ENCODE peak calls at places on chromosomes 16 and 17, in seven cellular contexts. One of them, this sample, is unnamed.

GRCh38 chr16:82655315-82655714 is 28.5 kb downstream of the CDH13 start:
- DNase-seq in activated T-helper 1 cell treated with anti-CD3 and anti-CD28 coated beads, Interleukin-2, amount 50 U/mL, for 16 hours: peak; percentile 43
- DNase-seq in transverse colon: peak; percentile 45
- DNase-seq in GM12865: peak; percentile 84
- DNase-seq in HuH-7: no peak
- DNase-seq in ovary: no peak
- DNase-seq in fibroblast of mammary gland: peak; percentile 79
- DNase-seq in this sample: no peak

GRCh38 chr16:78895661-78896060 is 704.9 kb downstream of the MAF start:
- DNase-seq in activated T-helper 1 cell treated with anti-CD3 and anti-CD28 coated beads, Interleukin-2, amount 50 U/mL, for 16 hours: no peak
- DNase-seq in transverse colon: no peak
- DNase-seq in GM12865: no peak
- DNase-seq in HuH-7: no peak
- DNase-seq in ovary: no peak
- DNase-seq in fibroblast of mammary gland: no peak
- DNase-seq in this sample: no peak

GRCh38 chr17:57203076-57203475 is 53.2 kb upstream of the MSI2 start:
- DNase-seq in activated T-helper 1 cell treated with anti-CD3 and anti-CD28 coated beads, Interleukin-2, amount 50 U/mL, for 16 hours: no peak
- DNase-seq in transverse colon: no peak
- DNase-seq in GM12865: no peak
- DNase-seq in HuH-7: no peak
- DNase-seq in ovary: no peak
- DNase-seq in fibroblast of mammary gland: no peak
- DNase-seq in this sample: no peak

GRCh38 chr17:79925242-79925957 is 86.2 kb upstream of the CBX4 start:
- DNase-seq in activated T-helper 1 cell treated with anti-CD3 and anti-CD28 coated beads, Interleukin-2, amount 50 U/mL, for 16 hours: no peak
- DNase-seq in transverse colon: peak; percentile 86
- DNase-seq in GM12865: no peak
- DNase-seq in HuH-7: no peak
- DNase-seq in ovary: no peak
- DNase-seq in fibroblast of mammary gland: no peak
- DNase-seq in this sample: no peak

GRCh38 chr17:50721194-50722010 is 2.0 kb downstream of the LUC7L3 start:
- DNase-seq in activated T-helper 1 cell treated with anti-CD3 and anti-CD28 coated beads, Interleukin-2, amount 50 U/mL, for 16 hours: no peak
- DNase-seq in transverse colon: no peak
- DNase-seq in GM12865: no peak
- DNase-seq in HuH-7: no peak
- DNase-seq in ovary: no peak
- DNase-seq in fibroblast of mammary gland: peak; percentile 33
- DNase-seq in this sample: no peak

GRCh38 chr17:27976331-27976730 is 66.1 kb upstream of the NLK start:
- DNase-seq in activated T-helper 1 cell treated with anti-CD3 and anti-CD28 coated beads, Interleukin-2, amount 50 U/mL, for 16 hours: no peak
- DNase-seq in transverse colon: no peak
- DNase-seq in GM12865: peak; percentile 66
- DNase-seq in HuH-7: no peak
- DNase-seq in ovary: no peak
- DNase-seq in fibroblast of mammary gland: no peak
- DNase-seq in this sample: no peak

GRCh38 chr16:78140818-78141466 is 41.5 kb downstream of the WWOX start:
- DNase-seq in activated T-helper 1 cell treated with anti-CD3 and anti-CD28 coated beads, Interleukin-2, amount 50 U/mL, for 16 hours: no peak
- DNase-seq in transverse colon: no peak
- DNase-seq in GM12865: no peak
- DNase-seq in HuH-7: peak; percentile 37
- DNase-seq in ovary: no peak
- DNase-seq in fibroblast of mammary gland: no peak
- DNase-seq in this sample: no peak

GRCh38 chr16:56203052-56203451 is 11.8 kb downstream of the GNAO1 start:
- DNase-seq in activated T-helper 1 cell treated with anti-CD3 and anti-CD28 coated beads, Interleukin-2, amount 50 U/mL, for 16 hours: peak; percentile 37
- DNase-seq in transverse colon: peak; percentile 23
- DNase-seq in GM12865: peak; percentile 56
- DNase-seq in HuH-7: peak; percentile 26
- DNase-seq in ovary: no peak
- DNase-seq in fibroblast of mammary gland: peak; percentile 20
- DNase-seq in this sample: peak; percentile 53

GRCh38 chr16:70470927-70471341 is 16.5 kb downstream of the FCSK start:
- DNase-seq in activated T-helper 1 cell treated with anti-CD3 and anti-CD28 coated beads, Interleukin-2, amount 50 U/mL, for 16 hours: no peak
- DNase-seq in transverse colon: peak; percentile 26
- DNase-seq in GM12865: no peak
- DNase-seq in HuH-7: peak; percentile 92
- DNase-seq in ovary: no peak
- DNase-seq in fibroblast of mammary gland: no peak
- DNase-seq in this sample: no peak

GRCh38 chr17:72342582-72343527 is 222.0 kb downstream of the SOX9 start:
- DNase-seq in activated T-helper 1 cell treated with anti-CD3 and anti-CD28 coated beads, Interleukin-2, amount 50 U/mL, for 16 hours: no peak
- DNase-seq in transverse colon: no peak
- DNase-seq in GM12865: no peak
- DNase-seq in HuH-7: no peak
- DNase-seq in ovary: no peak
- DNase-seq in fibroblast of mammary gland: peak; percentile 43
- DNase-seq in this sample: no peak

GRCh38 chr17:48052956-48053757 is 5.0 kb downstream of the NFE2L1 start:
- DNase-seq in activated T-helper 1 cell treated with anti-CD3 and anti-CD28 coated beads, Interleukin-2, amount 50 U/mL, for 16 hours: no peak
- DNase-seq in transverse colon: peak; percentile 57
- DNase-seq in GM12865: no peak
- DNase-seq in HuH-7: no peak
- DNase-seq in ovary: peak; percentile 72
- DNase-seq in fibroblast of mammary gland: peak; percentile 52
- DNase-seq in this sample: peak; percentile 37

GRCh38 chr17:67378444-67379250 is 1.6 kb downstream of the PITPNC1 start:
- DNase-seq in activated T-helper 1 cell treated with anti-CD3 and anti-CD28 coated beads, Interleukin-2, amount 50 U/mL, for 16 hours: peak; percentile 74
- DNase-seq in transverse colon: peak; percentile 79
- DNase-seq in GM12865: peak; percentile 89
- DNase-seq in HuH-7: peak; percentile 76
- DNase-seq in ovary: peak; percentile 81
- DNase-seq in fibroblast of mammary gland: peak; percentile 84
- DNase-seq in this sample: peak; percentile 79

GRCh38 chr16:79751785-79752184 is 151.2 kb upstream of the MAF start:
- DNase-seq in activated T-helper 1 cell treated with anti-CD3 and anti-CD28 coated beads, Interleukin-2, amount 50 U/mL, for 16 hours: no peak
- DNase-seq in transverse colon: peak; percentile 24
- DNase-seq in GM12865: no peak
- DNase-seq in HuH-7: no peak
- DNase-seq in ovary: peak; percentile 62
- DNase-seq in fibroblast of mammary gland: peak; percentile 65
- DNase-seq in this sample: no peak

GRCh38 chr17:57247261-57247660 is 9.1 kb upstream of the MSI2 start:
- DNase-seq in activated T-helper 1 cell treated with anti-CD3 and anti-CD28 coated beads, Interleukin-2, amount 50 U/mL, for 16 hours: no peak
- DNase-seq in transverse colon: no peak
- DNase-seq in GM12865: no peak
- DNase-seq in HuH-7: no peak
- DNase-seq in ovary: no peak
- DNase-seq in fibroblast of mammary gland: no peak
- DNase-seq in this sample: no peak

GRCh38 chr16:2295056-2295798 is 27.3 kb upstream of the RNPS1 start:
- DNase-seq in activated T-helper 1 cell treated with anti-CD3 and anti-CD28 coated beads, Interleukin-2, amount 50 U/mL, for 16 hours: no peak
- DNase-seq in transverse colon: no peak
- DNase-seq in GM12865: peak; percentile 86
- DNase-seq in HuH-7: no peak
- DNase-seq in ovary: no peak
- DNase-seq in fibroblast of mammary gland: no peak
- DNase-seq in this sample: no peak

GRCh38 chr17:30256756-30257506 is 21.4 kb upstream of the SLC6A4 start:
- DNase-seq in activated T-helper 1 cell treated with anti-CD3 and anti-CD28 coated beads, Interleukin-2, amount 50 U/mL, for 16 hours: no peak
- DNase-seq in transverse colon: no peak
- DNase-seq in GM12865: no peak
- DNase-seq in HuH-7: no peak
- DNase-seq in ovary: no peak
- DNase-seq in fibroblast of mammary gland: peak; percentile 51
- DNase-seq in this sample: no peak

GRCh38 chr16:87527055-87527724 is 34.4 kb upstream of the ZCCHC14 start:
- DNase-seq in activated T-helper 1 cell treated with anti-CD3 and anti-CD28 coated beads, Interleukin-2, amount 50 U/mL, for 16 hours: no peak
- DNase-seq in transverse colon: no peak
- DNase-seq in GM12865: no peak
- DNase-seq in HuH-7: no peak
- DNase-seq in ovary: no peak
- DNase-seq in fibroblast of mammary gland: no peak
- DNase-seq in this sample: no peak

GRCh38 chr16:19138601-19139000 is 24.8 kb downstream of the ITPRIPL2 start:
- DNase-seq in activated T-helper 1 cell treated with anti-CD3 and anti-CD28 coated beads, Interleukin-2, amount 50 U/mL, for 16 hours: no peak
- DNase-seq in transverse colon: peak; percentile 69
- DNase-seq in GM12865: no peak
- DNase-seq in HuH-7: no peak
- DNase-seq in ovary: peak; percentile 52
- DNase-seq in fibroblast of mammary gland: peak; percentile 68
- DNase-seq in this sample: peak; percentile 39

GRCh38 chr17:57599271-57600045 is 145.6 kb downstream of the CCDC182 start:
- DNase-seq in activated T-helper 1 cell treated with anti-CD3 and anti-CD28 coated beads, Interleukin-2, amount 50 U/mL, for 16 hours: no peak
- DNase-seq in transverse colon: no peak
- DNase-seq in GM12865: peak; percentile 20
- DNase-seq in HuH-7: no peak
- DNase-seq in ovary: no peak
- DNase-seq in fibroblast of mammary gland: no peak
- DNase-seq in this sample: no peak

GRCh38 chr17:64064331-64064730 is 43.9 kb upstream of the ICAM2 start:
- DNase-seq in activated T-helper 1 cell treated with anti-CD3 and anti-CD28 coated beads, Interleukin-2, amount 50 U/mL, for 16 hours: no peak
- DNase-seq in transverse colon: peak; percentile 76
- DNase-seq in GM12865: no peak
- DNase-seq in HuH-7: no peak
- DNase-seq in ovary: no peak
- DNase-seq in fibroblast of mammary gland: no peak
- DNase-seq in this sample: no peak

GRCh38 chr16:57614546-57615343 is 13.7 kb upstream of the ADGRG1 start:
- DNase-seq in activated T-helper 1 cell treated with anti-CD3 and anti-CD28 coated beads, Interleukin-2, amount 50 U/mL, for 16 hours: no peak
- DNase-seq in transverse colon: no peak
- DNase-seq in GM12865: peak; percentile 38
- DNase-seq in HuH-7: no peak
- DNase-seq in ovary: no peak
- DNase-seq in fibroblast of mammary gland: no peak
- DNase-seq in this sample: no peak

GRCh38 chr17:66711936-66712335 is 123.0 kb upstream of the CACNG5 start:
- DNase-seq in activated T-helper 1 cell treated with anti-CD3 and anti-CD28 coated beads, Interleukin-2, amount 50 U/mL, for 16 hours: no peak
- DNase-seq in transverse colon: peak; percentile 84
- DNase-seq in GM12865: peak; percentile 54
- DNase-seq in HuH-7: peak; percentile 39
- DNase-seq in ovary: no peak
- DNase-seq in fibroblast of mammary gland: no peak
- DNase-seq in this sample: no peak

GRCh38 chr17:13421581-13421980 is 180.1 kb downstream of the HS3ST3A1 start:
- DNase-seq in activated T-helper 1 cell treated with anti-CD3 and anti-CD28 coated beads, Interleukin-2, amount 50 U/mL, for 16 hours: no peak
- DNase-seq in transverse colon: no peak
- DNase-seq in GM12865: no peak
- DNase-seq in HuH-7: no peak
- DNase-seq in ovary: no peak
- DNase-seq in fibroblast of mammary gland: peak; percentile 71
- DNase-seq in this sample: no peak

This sample was measured in HEK293T.